ENCODE peak calls at places on chromosomes 4 and X, in six cellular contexts. One of them, this sample, is unnamed. For H3K27me3, the result is how much of the 10 kb centered on the place peaks cover.

GRCh38 chr4:160562661-160563060 is 1459.8 kb downstream of the RAPGEF2 start:
- DNase-seq in cardiac muscle cell: no peak
- DNase-seq in pancreas: no peak
- DNase-seq in H9: no peak
- DNase-seq in effector memory CD4-positive, alpha-beta T cell: no peak
- DNase-seq in spleen: no peak
- DNase-seq in this sample: no peak

GRCh38 chr4:80216100-80216761 is 18.9 kb downstream of the PRDM8 start:
- DNase-seq in cardiac muscle cell: no peak
- DNase-seq in pancreas: no peak
- DNase-seq in H9: no peak
- DNase-seq in effector memory CD4-positive, alpha-beta T cell: no peak
- DNase-seq in spleen: no peak
- DNase-seq in this sample: no peak

GRCh38 chr4:110033994-110034393 is 121.3 kb downstream of the EGF start:
- DNase-seq in cardiac muscle cell: no peak
- DNase-seq in pancreas: no peak
- DNase-seq in H9: no peak
- DNase-seq in effector memory CD4-positive, alpha-beta T cell: no peak
- DNase-seq in spleen: no peak
- DNase-seq in this sample: no peak

GRCh38 chrX:110944793-110945466 is 149.3 kb upstream of the CHRDL1 start:
- DNase-seq in cardiac muscle cell: no peak
- DNase-seq in pancreas: peak
- DNase-seq in H9: peak
- DNase-seq in effector memory CD4-positive, alpha-beta T cell: no peak
- DNase-seq in spleen: no peak
- DNase-seq in this sample: peak

GRCh38 chr4:139514382-139515059 is 41.5 kb downstream of the SETD7 start:
- DNase-seq in cardiac muscle cell: no peak
- DNase-seq in pancreas: no peak
- DNase-seq in H9: no peak
- DNase-seq in effector memory CD4-positive, alpha-beta T cell: no peak
- DNase-seq in spleen: no peak
- DNase-seq in this sample: no peak

GRCh38 chr4:173159791-173160190 is 8.8 kb upstream of the GALNT7 start:
- DNase-seq in cardiac muscle cell: no peak
- DNase-seq in pancreas: no peak
- DNase-seq in H9: no peak
- DNase-seq in effector memory CD4-positive, alpha-beta T cell: no peak
- DNase-seq in spleen: no peak
- DNase-seq in this sample: no peak

GRCh38 chrX:71998836-71999509 is 88.3 kb downstream of the NHSL2 start:
- DNase-seq in cardiac muscle cell: peak
- DNase-seq in pancreas: no peak
- DNase-seq in H9: peak
- DNase-seq in effector memory CD4-positive, alpha-beta T cell: peak
- DNase-seq in spleen: no peak
- DNase-seq in this sample: peak

GRCh38 chr4:106497271-106497670 is 128.7 kb upstream of the GIMD1 start:
- DNase-seq in cardiac muscle cell: no peak
- DNase-seq in pancreas: no peak
- DNase-seq in H9: no peak
- DNase-seq in effector memory CD4-positive, alpha-beta T cell: no peak
- DNase-seq in spleen: no peak
- DNase-seq in this sample: no peak

GRCh38 chrX:7201481-7201880 is 53.5 kb upstream of the PUDP start:
- DNase-seq in cardiac muscle cell: no peak
- DNase-seq in pancreas: no peak
- DNase-seq in H9: no peak
- DNase-seq in effector memory CD4-positive, alpha-beta T cell: no peak
- DNase-seq in spleen: no peak
- DNase-seq in this sample: no peak

GRCh38 chr4:173139561-173139960 is 29.1 kb upstream of the GALNT7 start:
- DNase-seq in cardiac muscle cell: no peak
- DNase-seq in pancreas: no peak
- DNase-seq in H9: no peak
- DNase-seq in effector memory CD4-positive, alpha-beta T cell: no peak
- DNase-seq in spleen: no peak
- DNase-seq in this sample: no peak

GRCh38 chr4:42638993-42639392 is 17.9 kb downstream of the ATP8A1 start:
- DNase-seq in cardiac muscle cell: no peak
- DNase-seq in pancreas: no peak
- DNase-seq in H9: no peak
- DNase-seq in effector memory CD4-positive, alpha-beta T cell: no peak
- DNase-seq in spleen: no peak
- DNase-seq in this sample: peak

GRCh38 chr4:85165808-85166207 is 199.3 kb upstream of the WDFY3 start:
- DNase-seq in cardiac muscle cell: no peak
- DNase-seq in pancreas: no peak
- DNase-seq in H9: no peak
- DNase-seq in effector memory CD4-positive, alpha-beta T cell: no peak
- DNase-seq in spleen: peak
- DNase-seq in this sample: no peak

GRCh38 chr4:138184881-138185280 is 57.3 kb downstream of the SLC7A11 start:
- DNase-seq in cardiac muscle cell: peak
- DNase-seq in pancreas: no peak
- DNase-seq in H9: no peak
- DNase-seq in effector memory CD4-positive, alpha-beta T cell: no peak
- DNase-seq in spleen: no peak
- DNase-seq in this sample: no peak

GRCh38 chrX:149129767-149130166 is 375.3 kb downstream of the IDS start:
- DNase-seq in cardiac muscle cell: no peak
- DNase-seq in pancreas: no peak
- DNase-seq in H9: no peak
- DNase-seq in effector memory CD4-positive, alpha-beta T cell: no peak
- DNase-seq in spleen: no peak
- DNase-seq in this sample: no peak

GRCh38 chr4:81164623-81165416 is 50.2 kb downstream of the PRKG2 start:
- DNase-seq in cardiac muscle cell: peak
- DNase-seq in pancreas: no peak
- DNase-seq in H9: no peak
- DNase-seq in effector memory CD4-positive, alpha-beta T cell: no peak
- DNase-seq in spleen: no peak
- DNase-seq in this sample: no peak

DNA sequence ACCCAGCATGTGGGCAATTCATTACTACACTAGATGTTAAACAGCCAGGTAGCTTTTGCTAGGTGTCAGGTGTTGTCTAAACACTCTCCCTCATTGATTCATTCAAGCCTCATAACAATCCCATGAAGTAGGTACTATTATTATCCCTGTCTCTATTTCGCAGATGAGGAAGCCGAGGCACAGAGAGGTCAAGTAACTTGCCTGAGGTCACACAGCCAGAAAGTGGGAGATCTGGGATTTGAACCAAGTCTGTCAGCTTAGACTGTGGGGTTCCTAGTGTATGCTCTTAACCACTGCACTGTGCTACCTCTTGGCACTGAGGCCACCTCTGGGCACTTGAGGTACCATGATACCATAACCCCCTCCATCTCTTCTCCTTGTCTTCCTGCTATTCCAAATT is 17.4 kb upstream of the XPNPEP2 start:
- DNase-seq in cardiac muscle cell: no peak
- DNase-seq in pancreas: no peak
- DNase-seq in H9: no peak
- DNase-seq in effector memory CD4-positive, alpha-beta T cell: no peak
- DNase-seq in spleen: no peak
- DNase-seq in this sample: no peak
- H3K27me3 ChIP-seq in cardiac muscle cell: under half
- H3K27me3 ChIP-seq in pancreas: under half
- H3K27me3 ChIP-seq in H9: under half
- H3K27me3 ChIP-seq in effector memory CD4-positive, alpha-beta T cell: under half
- H3K27me3 ChIP-seq in spleen: under half
- H3K27me3 ChIP-seq in this sample: under half

GRCh38 chrX:39596437-39596836 is 501.3 kb downstream of the BCOR start:
- DNase-seq in cardiac muscle cell: no peak
- DNase-seq in pancreas: no peak
- DNase-seq in H9: no peak
- DNase-seq in effector memory CD4-positive, alpha-beta T cell: no peak
- DNase-seq in spleen: no peak
- DNase-seq in this sample: no peak
- H3K27me3 ChIP-seq in cardiac muscle cell: under half
- H3K27me3 ChIP-seq in pancreas: under half
- H3K27me3 ChIP-seq in H9: under half
- H3K27me3 ChIP-seq in effector memory CD4-positive, alpha-beta T cell: under half
- H3K27me3 ChIP-seq in spleen: under half
- H3K27me3 ChIP-seq in this sample: under half

DNA sequence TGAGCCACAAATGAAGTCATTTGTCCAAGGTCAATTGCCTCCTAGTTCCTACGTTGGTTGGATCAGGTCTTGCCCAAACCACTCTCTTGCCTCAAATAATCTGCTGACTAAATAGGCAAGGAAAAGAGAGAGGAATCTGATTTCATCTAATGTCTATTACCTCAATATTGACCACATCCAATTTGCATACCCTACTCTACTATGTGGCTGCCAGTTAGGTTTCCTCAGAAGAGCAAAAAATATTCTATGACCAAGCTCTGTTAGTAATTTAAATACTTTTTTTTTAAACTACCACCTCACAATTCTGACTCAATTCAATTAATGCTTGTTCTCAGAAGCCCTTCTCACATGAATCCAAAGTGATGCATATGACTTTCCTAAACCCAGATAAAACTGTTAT is 98.7 kb downstream of the HUWE1 start:
- DNase-seq in cardiac muscle cell: no peak
- DNase-seq in pancreas: no peak
- DNase-seq in H9: no peak
- DNase-seq in effector memory CD4-positive, alpha-beta T cell: no peak
- DNase-seq in spleen: no peak
- DNase-seq in this sample: no peak
- H3K27me3 ChIP-seq in cardiac muscle cell: under half
- H3K27me3 ChIP-seq in pancreas: under half
- H3K27me3 ChIP-seq in H9: under half
- H3K27me3 ChIP-seq in effector memory CD4-positive, alpha-beta T cell: under half
- H3K27me3 ChIP-seq in spleen: under half
- H3K27me3 ChIP-seq in this sample: under half

DNA sequence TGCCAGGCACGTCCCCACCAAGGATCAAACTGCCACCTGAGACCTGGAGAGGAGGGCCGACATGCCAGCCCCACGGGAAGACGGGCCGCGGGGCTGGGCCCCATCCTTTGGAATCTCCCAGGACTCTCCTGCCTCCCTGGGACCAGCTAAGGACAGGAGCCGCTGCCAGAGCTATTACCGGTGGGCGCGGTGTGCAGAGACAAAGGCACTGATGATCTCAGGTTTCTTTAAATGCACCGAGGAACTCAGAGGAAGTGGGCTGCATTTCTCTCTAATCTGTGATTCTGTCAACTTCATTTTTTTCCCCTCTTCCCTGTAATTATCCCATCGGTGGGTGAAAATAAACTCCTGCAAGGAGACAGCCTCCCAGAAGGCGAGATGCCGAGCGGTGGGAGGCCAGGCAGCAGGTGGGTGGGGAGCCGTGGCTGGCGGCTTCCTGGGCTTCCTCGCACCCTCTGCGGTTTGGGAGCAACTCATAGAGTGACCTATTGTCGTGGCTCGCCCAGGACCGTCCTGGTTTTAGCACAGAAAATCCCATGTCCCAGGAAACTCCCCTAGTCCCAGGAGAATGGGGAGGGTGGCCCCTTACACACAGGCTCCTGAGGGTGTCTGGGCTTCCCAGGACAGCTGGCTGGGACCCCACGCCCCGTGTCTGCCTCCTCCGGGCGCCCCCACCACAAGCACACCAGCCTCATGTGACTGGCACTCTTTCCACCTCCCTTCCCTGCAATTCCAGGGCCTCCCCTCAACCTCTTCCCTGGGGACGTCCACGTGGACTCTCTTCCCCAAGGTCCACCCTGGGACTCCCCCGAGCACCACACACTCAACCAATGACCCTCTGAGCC is 62.3 kb upstream of the ADRA2C start:
- DNase-seq in cardiac muscle cell: no peak
- DNase-seq in pancreas: no peak
- DNase-seq in H9: no peak
- DNase-seq in effector memory CD4-positive, alpha-beta T cell: no peak
- DNase-seq in spleen: peak
- DNase-seq in this sample: peak
- H3K27me3 ChIP-seq in cardiac muscle cell: under half
- H3K27me3 ChIP-seq in pancreas: under half
- H3K27me3 ChIP-seq in H9: under half
- H3K27me3 ChIP-seq in effector memory CD4-positive, alpha-beta T cell: under half
- H3K27me3 ChIP-seq in spleen: under half
- H3K27me3 ChIP-seq in this sample: under half

DNA sequence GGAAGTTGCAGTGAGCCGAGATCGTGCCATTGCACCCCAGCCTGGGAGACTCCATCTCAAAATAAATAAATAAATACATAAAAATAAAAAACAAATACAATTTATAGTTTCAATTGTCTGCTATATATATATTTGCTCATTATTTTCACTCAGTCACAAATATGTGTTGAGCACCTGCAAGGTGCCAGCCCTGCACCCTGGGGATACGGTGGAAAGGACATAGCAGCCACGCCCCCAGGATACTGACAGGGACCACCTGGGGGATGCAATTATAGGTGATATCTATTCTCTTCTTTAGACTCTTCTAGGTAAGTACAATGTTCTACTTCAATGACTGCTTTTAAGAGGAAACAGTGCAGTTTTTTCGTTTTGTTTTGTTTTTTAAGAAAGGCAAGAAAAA is 85.0 kb downstream of the JAKMIP1 start:
- DNase-seq in cardiac muscle cell: no peak
- DNase-seq in pancreas: no peak
- DNase-seq in H9: no peak
- DNase-seq in effector memory CD4-positive, alpha-beta T cell: no peak
- DNase-seq in spleen: no peak
- DNase-seq in this sample: no peak
- H3K27me3 ChIP-seq in cardiac muscle cell: under half
- H3K27me3 ChIP-seq in pancreas: under half
- H3K27me3 ChIP-seq in H9: under half
- H3K27me3 ChIP-seq in effector memory CD4-positive, alpha-beta T cell: under half
- H3K27me3 ChIP-seq in spleen: under half
- H3K27me3 ChIP-seq in this sample: under half

GRCh38 chr4:16843831-16844508 is 54.5 kb downstream of the LDB2 start:
- DNase-seq in cardiac muscle cell: peak
- DNase-seq in pancreas: no peak
- DNase-seq in H9: no peak
- DNase-seq in effector memory CD4-positive, alpha-beta T cell: no peak
- DNase-seq in spleen: no peak
- DNase-seq in this sample: no peak
- H3K27me3 ChIP-seq in cardiac muscle cell: under half
- H3K27me3 ChIP-seq in pancreas: under half
- H3K27me3 ChIP-seq in H9: under half
- H3K27me3 ChIP-seq in effector memory CD4-positive, alpha-beta T cell: under half
- H3K27me3 ChIP-seq in spleen: under half
- H3K27me3 ChIP-seq in this sample: under half

GRCh38 chr4:61276034-61276433 is 75.9 kb downstream of the ADGRL3 start:
- DNase-seq in cardiac muscle cell: no peak
- DNase-seq in pancreas: no peak
- DNase-seq in H9: no peak
- DNase-seq in effector memory CD4-positive, alpha-beta T cell: no peak
- DNase-seq in spleen: no peak
- DNase-seq in this sample: no peak
- H3K27me3 ChIP-seq in cardiac muscle cell: under half
- H3K27me3 ChIP-seq in pancreas: under half
- H3K27me3 ChIP-seq in H9: under half
- H3K27me3 ChIP-seq in effector memory CD4-positive, alpha-beta T cell: under half
- H3K27me3 ChIP-seq in spleen: under half
- H3K27me3 ChIP-seq in this sample: under half

This sample was measured in H7.